ENCODE peak calls at places on chromosome 16, in seven cellular contexts. J is body of pancreas, O is transverse colon, R is fibroblast of lung, E is tibial nerve, B is PC-9, I is ovary. D is an unnamed sample.

GRCh38 chr16:12575288-12575687 is 228.4 kb downstream of the CPPED1 start:
- DNase-seq in J (no peak), O (no peak), R (no peak), E (no peak), B (no peak), I (no peak), D (no peak)

GRCh38 chr16:89764711-89765201 is 43.4 kb downstream of the ZNF276 start:
- DNase-seq in J (peak; percentile 22), O (peak; percentile 85), R (no peak), E (peak; percentile 21), B (no peak), I (no peak), D (no peak)

GRCh38 chr16:89495121-89495520 is 4.8 kb upstream of the ANKRD11 start:
- DNase-seq in J (no peak), O (no peak), R (peak; percentile 78), E (no peak), B (no peak), I (no peak), D (no peak)

GRCh38 chr16:85389679-85390470 is 223.2 kb upstream of the GSE1 start:
- DNase-seq in J (no peak), O (no peak), R (no peak), E (peak; percentile 4), B (no peak), I (peak; percentile 33), D (no peak)

GRCh38 chr16:9957002-9957401 is 225.2 kb downstream of the GRIN2A start:
- DNase-seq in J (no peak), O (no peak), R (no peak), E (no peak), B (no peak), I (no peak), D (no peak)

GRCh38 chr16:17291289-17291688 is 179.5 kb downstream of the XYLT1 start:
- DNase-seq in J (no peak), O (no peak), R (no peak), E (no peak), B (no peak), I (no peak), D (no peak)

GRCh38 chr16:31536804-31537361 is 9.2 kb downstream of the AHSP start:
- DNase-seq in J (no peak), O (no peak), R (no peak), E (no peak), B (no peak), I (no peak), D (no peak)

GRCh38 chr16:29943846-29944669 is 17.8 kb upstream of the TMEM219 start:
- DNase-seq in J (peak; percentile 44), O (peak; percentile 79), R (peak; percentile 99), E (no peak), B (peak; percentile 99), I (peak; percentile 68), D (no peak)

GRCh38 chr16:27389272-27389961 is 12.6 kb upstream of the IL21R start:
- DNase-seq in J (no peak), O (no peak), R (peak; percentile 16), E (no peak), B (no peak), I (no peak), D (no peak)

GRCh38 chr16:59737274-59737673 is 1003.2 kb upstream of the GOT2 start:
- DNase-seq in J (no peak), O (no peak), R (no peak), E (no peak), B (no peak), I (no peak), D (no peak)

GRCh38 chr16:89700649-89701424 is 668 bp downstream of the SPATA2L start:
- DNase-seq in J (peak; percentile 81), O (peak; percentile 77), R (peak; percentile 41), E (no peak), B (peak; percentile 57), I (peak; percentile 67), D (peak; percentile 31)

GRCh38 chr16:48323783-48324775 is 61.1 kb downstream of the SIAH1 start:
- DNase-seq in J (no peak), O (no peak), R (peak; percentile 8), E (no peak), B (no peak), I (no peak), D (no peak)

GRCh38 chr16:86500708-86501510 is 9.4 kb upstream of the FOXF1 start:
- DNase-seq in J (no peak), O (no peak), R (no peak), E (no peak), B (no peak), I (no peak), D (no peak)
- H3K27me3 ChIP-seq in J (peaks cover 38% of the 10 kb centered on the region), O (peaks cover 98% of the 10 kb centered on the region), R (no peaks in the 10 kb centered on the region), E (peaks cover 98% of the 10 kb centered on the region), B (peaks cover 84% of the 10 kb centered on the region), I (peaks cover 2% of the 10 kb centered on the region), D (peaks cover 54% of the 10 kb centered on the region)

GRCh38 chr16:1459967-1460366 is 14.9 kb downstream of the CLCN7 start:
- DNase-seq in J (no peak), O (no peak), R (no peak), E (no peak), B (no peak), I (no peak), D (no peak)

GRCh38 chr16:1458336-1458976 is 14.1 kb upstream of the CCDC154 start:
- DNase-seq in J (no peak), O (no peak), R (no peak), E (no peak), B (no peak), I (no peak), D (no peak)

GRCh38 chr16:1460602-1461138 is 14.2 kb downstream of the CLCN7 start:
- DNase-seq in J (no peak), O (no peak), R (no peak), E (no peak), B (no peak), I (peak; percentile 63), D (no peak)

GRCh38 chr16:1458977-1459341 is 14.6 kb upstream of the CCDC154 start:
- DNase-seq in J (no peak), O (no peak), R (no peak), E (no peak), B (no peak), I (no peak), D (no peak)

GRCh38 chr16:1461146-1461545 is 13.7 kb downstream of the CLCN7 start:
- DNase-seq in J (no peak), O (no peak), R (no peak), E (no peak), B (no peak), I (peak; percentile 58), D (no peak)
- H3K27ac ChIP-seq in J (no peak overlapping the region), O (peak overlapping the region; percentile 60), R (no peak overlapping the region), E (no peak overlapping the region), B (no peak overlapping the region), I (no peak overlapping the region), D (no peak overlapping the region)

GRCh38 chr16:1340730-1341494 is 7.5 kb downstream of the BAIAP3 start:
- DNase-seq in J (no peak), O (no peak), R (no peak), E (no peak), B (no peak), I (no peak), D (no peak)
- H3K4me3 ChIP-seq in J (no peak overlapping the region), O (no peak overlapping the region), R (no peak overlapping the region), E (no peak overlapping the region), B (no peak overlapping the region), I (no peak overlapping the region), D (no peak overlapping the region)

GRCh38 chr16:8481810-8482209 is 108.5 kb downstream of the TMEM114 start:
- DNase-seq in J (no peak), O (no peak), R (no peak), E (no peak), B (no peak), I (no peak), D (no peak)
- H3K27me3 ChIP-seq in J (no peaks in the 10 kb centered on the region), O (no peaks in the 10 kb centered on the region), R (no peaks in the 10 kb centered on the region), E (no peaks in the 10 kb centered on the region), B (peaks cover 49% of the 10 kb centered on the region), I (no peaks in the 10 kb centered on the region), D (no peaks in the 10 kb centered on the region)

GRCh38 chr16:685967-686366 is 1.8 kb upstream of the JMJD8 start:
- DNase-seq in J (peak; percentile 77), O (peak; percentile 64), R (peak; percentile 26), E (no peak), B (no peak), I (peak; percentile 68), D (no peak)
- H3K27ac ChIP-seq in J (no peak overlapping the region), O (no peak overlapping the region), R (no peak overlapping the region), E (no peak overlapping the region), B (no peak overlapping the region), I (no peak overlapping the region), D (no peak overlapping the region)

DNA sequence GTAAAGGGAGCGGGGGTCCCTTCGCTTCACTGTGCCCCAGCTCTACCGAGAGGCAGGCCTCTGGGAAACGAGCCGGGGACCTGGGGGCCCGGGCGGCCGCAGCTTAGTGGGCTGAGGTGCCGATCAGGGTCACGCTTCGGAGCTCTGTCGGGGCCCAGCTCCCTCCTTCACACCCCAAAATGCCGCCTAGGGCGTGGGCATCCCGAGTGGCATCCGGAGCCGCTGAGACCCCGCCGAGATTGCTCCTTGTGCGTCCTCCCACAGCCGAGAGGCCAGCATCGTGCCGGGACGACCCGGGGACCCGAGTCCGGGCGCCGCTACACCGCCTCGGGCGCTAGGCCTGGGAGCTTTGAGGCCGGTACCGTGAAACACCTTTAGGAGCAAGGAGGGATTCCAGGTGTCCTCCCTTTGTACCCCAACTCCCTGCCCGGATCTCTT is 1.3 kb downstream of the SALL1 start:
- DNase-seq in J (no peak), O (no peak), R (no peak), E (no peak), B (no peak), I (peak; percentile 48), D (no peak)
- H3K4me3 ChIP-seq in J (no peak overlapping the region), O (peak overlapping the region; percentile 23), R (no peak overlapping the region), E (no peak overlapping the region), B (no peak overlapping the region), I (peak overlapping the region; percentile 62), D (no peak overlapping the region)

DNA sequence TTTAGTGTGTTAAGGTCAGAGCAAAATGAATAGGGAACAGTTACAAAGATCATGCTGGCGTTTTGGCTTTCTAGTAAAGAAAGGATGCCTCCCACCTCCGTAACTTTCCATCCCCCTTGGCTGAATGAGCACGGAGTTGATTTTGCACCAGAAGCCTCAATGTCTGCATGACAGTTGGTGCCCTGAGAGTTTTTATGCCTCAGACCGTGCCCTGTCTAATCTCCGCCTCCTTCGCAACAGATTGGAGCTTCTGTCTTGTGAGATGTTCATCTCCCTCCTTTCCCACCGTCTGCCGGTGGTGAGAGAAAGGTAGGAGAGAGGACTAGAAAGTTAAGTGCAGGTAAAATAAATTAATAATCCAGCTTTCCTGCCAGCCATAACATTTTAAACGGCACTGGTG is 1.9 kb downstream of the HS3ST4 start:
- DNase-seq in J (no peak), O (no peak), R (no peak), E (no peak), B (no peak), I (no peak), D (no peak)
- H3K27me3 ChIP-seq in J (peaks cover 22% of the 10 kb centered on the region), O (peaks cover 94% of the 10 kb centered on the region), R (peaks cover 2% of the 10 kb centered on the region), E (peaks cover 49% of the 10 kb centered on the region), B (peaks cover 17% of the 10 kb centered on the region), I (no peaks in the 10 kb centered on the region), D (peaks cover 5% of the 10 kb centered on the region)

GRCh38 chr16:81582655-81583441 is 138.2 kb downstream of the CMIP start:
- DNase-seq in J (peak; percentile 62), O (no peak), R (no peak), E (no peak), B (peak; percentile 9), I (no peak), D (no peak)
- H3K27ac ChIP-seq in J (peak overlapping the region; percentile 63), O (peak overlapping the region; percentile 80), R (no peak overlapping the region), E (peak overlapping the region; percentile 15), B (peak overlapping the region; percentile 92), I (no peak overlapping the region), D (no peak overlapping the region)

GRCh38 chr16:56950455-56950854 is 11.3 kb upstream of the CETP start:
- DNase-seq in J (no peak), O (no peak), R (no peak), E (no peak), B (no peak), I (no peak), D (no peak)
- H3K4me3 ChIP-seq in J (no peak overlapping the region), O (no peak overlapping the region), R (no peak overlapping the region), E (no peak overlapping the region), B (no peak overlapping the region), I (no peak overlapping the region), D (no peak overlapping the region)

GRCh38 chr16:3180445-3180878 is 7.5 kb upstream of the OR1F1 start:
- DNase-seq in J (no peak), O (no peak), R (no peak), E (no peak), B (no peak), I (no peak), D (no peak)
- H3K27me3 ChIP-seq in J (peaks cover 45% of the 10 kb centered on the region), O (peaks cover 100% of the 10 kb centered on the region), R (peaks cover 5% of the 10 kb centered on the region), E (peaks cover 100% of the 10 kb centered on the region), B (no peaks in the 10 kb centered on the region), I (no peaks in the 10 kb centered on the region), D (peaks cover 49% of the 10 kb centered on the region)

D was measured in effector memory CD4-positive, alpha-beta T cell.